ENCODE peak calls at places on chromosomes 6 and 20, in nine cellular contexts. U is ELF-1; Z is dorsolateral prefrontal cortex; A is ureter; W is heart right ventricle; H is H54; S is cardiac fibroblast; N is amygdala; J is stimulated activated CD4-positive, alpha-beta T cell treated with anti-CD3 and anti-CD28 coated beads, Interleukin-15, amount 100 ng/mL, for 24 hours. Q is an unnamed sample.

GRCh38 chr6:27752038-27752885 is 159.9 kb downstream of the OR2B2 start:
- DNase-seq in W (peak), Z (peak), N (no peak), U (peak), A (no peak), H (no peak), J (peak), S (peak), Q (peak)

GRCh38 chr6:23245559-23245958 is 676.2 kb downstream of the HDGFL1 start:
- DNase-seq in A (no peak), S (no peak), J (no peak), U (no peak), W (no peak), N (no peak), H (no peak), Z (no peak), Q (no peak)

GRCh38 chr6:69758214-69758613 is 38.6 kb downstream of the LMBRD1 start:
- DNase-seq in U (no peak), H (no peak), W (no peak), A (no peak), Z (no peak), S (no peak), J (no peak), N (no peak), Q (no peak)

GRCh38 chr20:45383131-45383530 is 5.0 kb upstream of the TP53TG5 start:
- DNase-seq in W (no peak), A (no peak), Z (no peak), U (no peak), H (no peak), N (no peak), S (peak), J (no peak), Q (no peak)

GRCh38 chr6:105748737-105749161 is 337.4 kb upstream of the PRDM1 start:
- DNase-seq in N (no peak), S (peak), J (no peak), U (no peak), H (no peak), W (no peak), Z (no peak), A (no peak), Q (no peak)

GRCh38 chr20:25048519-25048952 is 9.4 kb downstream of the ACSS1 start:
- DNase-seq in W (no peak), J (no peak), U (no peak), H (no peak), N (no peak), A (no peak), S (no peak), Z (peak), Q (no peak)

GRCh38 chr20:20480126-20480525 is 112.2 kb downstream of the INSM1 start:
- DNase-seq in U (no peak), J (no peak), S (peak), H (no peak), N (no peak), Z (no peak), W (no peak), A (no peak), Q (no peak)

GRCh38 chr6:129481706-129482105 is 228.3 kb downstream of the ARHGAP18 start:
- DNase-seq in H (no peak), J (no peak), N (no peak), Z (no peak), W (no peak), S (peak), U (no peak), A (no peak), Q (no peak)

GRCh38 chr6:169449221-169449620 is 195.6 kb upstream of the THBS2 start:
- DNase-seq in H (no peak), W (no peak), J (no peak), A (no peak), S (no peak), U (no peak), Z (no peak), N (no peak), Q (no peak)

GRCh38 chr6:46263709-46264091 is 92.9 kb upstream of the ENPP5 start:
- DNase-seq in A (no peak), W (no peak), Z (no peak), S (peak), H (no peak), U (no peak), N (no peak), J (no peak), Q (peak)

GRCh38 chr20:24135786-24136185 is 147.2 kb upstream of the GGTLC1 start:
- DNase-seq in N (no peak), A (no peak), H (no peak), U (no peak), S (no peak), W (no peak), Z (no peak), J (no peak), Q (no peak)

GRCh38 chr6:158219229-158219628 is 51.1 kb downstream of the GTF2H5 start:
- DNase-seq in W (no peak), H (peak), S (peak), N (no peak), U (no peak), A (peak), J (no peak), Z (no peak), Q (peak)

GRCh38 chr20:12406978-12407377 is 489.3 kb downstream of the BTBD3 start:
- DNase-seq in W (no peak), U (no peak), S (no peak), A (no peak), J (no peak), N (no peak), H (no peak), Z (no peak), Q (no peak)

GRCh38 chr20:62386383-62387218 is at the start of gene RPS21:
- DNase-seq in H (peak), N (peak), J (peak), S (peak), A (peak), U (peak), Z (peak), W (peak), Q (peak)

GRCh38 chr20:14955396-14955795 is 618.0 kb upstream of the FLRT3 start:
- DNase-seq in Z (no peak), N (no peak), U (no peak), S (no peak), W (no peak), H (no peak), J (peak), A (no peak), Q (no peak)

GRCh38 chr20:48740714-48741113 is 87.1 kb downstream of the PREX1 start:
- DNase-seq in A (no peak), W (no peak), Z (no peak), S (no peak), J (no peak), H (no peak), U (no peak), N (no peak), Q (no peak)